ENCODE peak calls at places on chromosomes 11 and 22, in ten cellular contexts. I, U, B, H, J, R, O, E, X and M are unnamed samples.
A peak's percentile ranks its signal among the peaks of the same experiment; 100 is the strongest.

GRCh38 chr22:25360411-25360810 is 141.0 kb downstream of the CRYBB2 start:
- DNase-seq in I (no peak), U (no peak), B (no peak), H (no peak), J (no peak), R (no peak), O (no peak), E (no peak), X (no peak), M (no peak)

GRCh38 chr22:36425977-36426523 is 38.3 kb upstream of the MYH9 start:
- DNase-seq in I (no peak), U (peak; percentile 39), B (no peak), H (no peak), J (no peak), R (peak; percentile 81), O (peak; percentile 54), E (no peak), X (no peak), M (no peak)

GRCh38 chr11:126083829-126084607 is 21.4 kb upstream of the CDON start:
- DNase-seq in I (no peak), U (no peak), B (no peak), H (no peak), J (no peak), R (no peak), O (no peak), E (peak; percentile 3), X (peak; percentile 54), M (no peak)

GRCh38 chr11:46026616-46027293 is 94.5 kb downstream of the PHF21A start:
- DNase-seq in I (no peak), U (no peak), B (no peak), H (no peak), J (no peak), R (peak; percentile 48), O (no peak), E (no peak), X (no peak), M (no peak)

GRCh38 chr11:115848614-115849013 is 344.4 kb upstream of the CADM1 start:
- DNase-seq in I (no peak), U (no peak), B (no peak), H (no peak), J (no peak), R (no peak), O (no peak), E (no peak), X (no peak), M (no peak)

GRCh38 chr11:101567086-101567485 is 16.7 kb downstream of the TRPC6 start:
- DNase-seq in I (no peak), U (no peak), B (no peak), H (no peak), J (no peak), R (no peak), O (no peak), E (no peak), X (no peak), M (peak; percentile 31)

GRCh38 chr11:93468286-93468685 is 74.9 kb downstream of the SMCO4 start:
- DNase-seq in I (no peak), U (no peak), B (no peak), H (no peak), J (no peak), R (no peak), O (no peak), E (no peak), X (no peak), M (no peak)

GRCh38 chr11:116420770-116421528 is 351.8 kb downstream of the BUD13 start:
- DNase-seq in I (no peak), U (peak; percentile 72), B (no peak), H (no peak), J (no peak), R (no peak), O (no peak), E (no peak), X (no peak), M (no peak)

GRCh38 chr11:69537126-69537525 is 55.7 kb downstream of the LINC01488 start:
- DNase-seq in I (no peak), U (no peak), B (no peak), H (no peak), J (no peak), R (no peak), O (no peak), E (no peak), X (no peak), M (no peak)

GRCh38 chr11:44681698-44682097 is 45.1 kb upstream of the TSPAN18 start:
- DNase-seq in I (no peak), U (no peak), B (no peak), H (no peak), J (no peak), R (peak; percentile 57), O (no peak), E (no peak), X (no peak), M (peak; percentile 92)

GRCh38 chr22:21652010-21652546 is 10.0 kb downstream of the SDF2L1 start:
- DNase-seq in I (peak; percentile 78), U (peak; percentile 94), B (peak; percentile 95), H (peak; percentile 96), J (peak; percentile 76), R (peak; percentile 87), O (peak; percentile 97), E (peak; percentile 72), X (peak; percentile 79), M (peak; percentile 64)

GRCh38 chr22:33210129-33210784 is 152.1 kb upstream of the SYN3 start:
- DNase-seq in I (peak; percentile 50), U (peak; percentile 51), B (peak; percentile 85), H (no peak), J (no peak), R (peak; percentile 24), O (peak; percentile 88), E (no peak), X (no peak), M (peak; percentile 15)

GRCh38 chr11:33667819-33668467 is 32.7 kb downstream of the C11orf91 start:
- DNase-seq in I (no peak), U (no peak), B (no peak), H (no peak), J (no peak), R (no peak), O (no peak), E (no peak), X (no peak), M (no peak)